ENCODE peak calls at places on chromosome 20, in four cellular contexts. M, I, X and P are unnamed samples.

GRCh38 chr20:48621256-48622078 is 206.3 kb downstream of the PREX1 start:
- DNase-seq in I (no peak), X (no peak), M (no peak), P (no peak)

GRCh38 chr20:13840093-13840465 is 55.3 kb downstream of the NDUFAF5 start:
- DNase-seq in X (no peak), M (no peak), I (no peak), P (no peak)

GRCh38 chr20:25057234-25058050 is 497 bp downstream of the ACSS1 start:
- DNase-seq in M (peak; percentile 75), X (no peak), I (no peak), P (peak; percentile 40)

GRCh38 chr20:45358282-45359068 is 4.5 kb upstream of the SYS1 start:
- DNase-seq in X (no peak), I (no peak), M (peak; percentile 72), P (peak; percentile 43)

GRCh38 chr20:38209054-38209675 is 44.1 kb upstream of the TGM2 start:
- DNase-seq in M (no peak), I (no peak), X (no peak), P (no peak)

GRCh38 chr20:5621305-5621704 is 128.9 kb upstream of the SHLD1 start:
- DNase-seq in M (no peak), X (no peak), I (no peak), P (peak; percentile 91)

GRCh38 chr20:20744170-20744725 is 31.8 kb upstream of the RALGAPA2 start:
- DNase-seq in X (no peak), I (no peak), M (no peak), P (no peak)

GRCh38 chr20:58308680-58309527 is 611 bp upstream of the RAB22A start:
- DNase-seq in X (peak; percentile 11), I (no peak), M (no peak), P (peak; percentile 81)

GRCh38 chr20:6767166-6767535 is 335 bp upstream of the BMP2 start:
- DNase-seq in I (no peak), M (peak; percentile 27), X (no peak), P (no peak)
- H3K4me3 ChIP-seq in I (peak overlapping the region; percentile 41), M (peak overlapping the region; percentile 83), X (peak overlapping the region; percentile 64), P (peak overlapping the region; percentile 42)

DNA sequence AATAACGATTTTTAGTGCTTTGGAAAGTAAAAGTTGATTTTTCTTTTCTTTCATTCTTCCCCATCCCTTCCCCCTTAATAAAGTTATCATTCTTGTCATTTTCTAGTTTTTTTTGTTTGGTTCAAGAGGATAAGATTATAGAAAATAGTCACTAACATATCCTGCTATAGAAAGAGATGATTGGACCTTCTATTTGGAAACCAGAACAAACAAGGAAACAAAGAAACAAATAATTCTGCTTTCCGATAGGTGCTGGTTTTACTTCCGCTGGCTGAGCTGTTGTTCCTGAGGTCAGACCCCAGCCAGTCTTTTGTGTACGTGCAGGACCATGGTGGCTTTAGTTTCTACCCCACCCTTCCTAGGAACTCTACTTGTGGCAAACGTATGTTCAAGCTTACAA is at the start of gene CDH26:
- DNase-seq in I (no peak), M (no peak), X (no peak), P (no peak)
- H3K4me3 ChIP-seq in I (no peak within 1 kb of the TSS), M (no peak within 1 kb of the TSS), X (no peak within 1 kb of the TSS), P (no peak within 1 kb of the TSS)

GRCh38 chr20:63009988-63010769 is 3.4 kb upstream of the BHLHE23 start:
- DNase-seq in X (no peak), M (no peak), I (no peak), P (peak; percentile 98)
- H3K4me3 ChIP-seq in X (no peak overlapping the region), M (no peak overlapping the region), I (no peak overlapping the region), P (no peak overlapping the region)

GRCh38 chr20:57092112-57092899 is 174.1 kb downstream of the BMP7 start:
- DNase-seq in I (no peak), M (peak; percentile 62), X (no peak), P (peak; percentile 94)
- H3K4me3 ChIP-seq in I (no peak overlapping the region), M (no peak overlapping the region), X (no peak overlapping the region), P (no peak overlapping the region)